ENCODE peak calls at places on chromosomes 12 and 14, in eight cellular contexts. R is cardiac muscle cell, Y is transverse colon, H is heart left ventricle, O is K562, N is SK-N-SH, T is upper lobe of right lung, S is thoracic aorta. V is an unnamed sample.
A peak's percentile ranks its signal among the peaks of the same experiment; 100 is the strongest.

GRCh38 chr12:129332286-129332685 is 479.0 kb downstream of the GLT1D1 start:
- DNase-seq in S (no peak), N (no peak), H (no peak), O (no peak), R (no peak), Y (no peak), T (no peak), V (no peak)

GRCh38 chr14:87457727-87458126 is 535.3 kb downstream of the GALC start:
- DNase-seq in Y (no peak), R (no peak), N (no peak), O (no peak), S (no peak), T (no peak), H (no peak), V (no peak)

GRCh38 chr14:22848391-22849164 is 12.2 kb downstream of the MMP14 start:
- DNase-seq in Y (peak; percentile 56), N (peak; percentile 90), T (peak; percentile 69), O (no peak), R (no peak), S (peak; percentile 60), H (peak; percentile 83), V (no peak)

GRCh38 chr14:91144425-91145145 is 30.7 kb downstream of the DGLUCY start:
- DNase-seq in R (no peak), Y (no peak), O (no peak), T (no peak), H (no peak), S (no peak), N (no peak), V (no peak)

GRCh38 chr14:33932526-33933292 is 18.2 kb downstream of the EGLN3 start:
- DNase-seq in T (no peak), Y (no peak), O (no peak), S (no peak), N (no peak), H (no peak), R (no peak), V (no peak)

GRCh38 chr14:59761851-59762250 is 108.7 kb downstream of the RTN1 start:
- DNase-seq in N (no peak), T (no peak), H (no peak), S (no peak), R (no peak), Y (no peak), O (no peak), V (no peak)

GRCh38 chr12:103877934-103878510 is 37.0 kb upstream of the NT5DC3 start:
- DNase-seq in H (no peak), R (peak; percentile 84), O (peak; percentile 69), S (peak; percentile 29), Y (peak; percentile 63), T (no peak), N (peak; percentile 66), V (no peak)

GRCh38 chr14:77064535-77065178 is 33.4 kb upstream of the CIPC start:
- DNase-seq in T (no peak), H (no peak), N (no peak), Y (no peak), S (no peak), R (no peak), O (no peak), V (no peak)

GRCh38 chr14:75422169-75422568 is 5.7 kb upstream of the JDP2 start:
- DNase-seq in N (no peak), O (no peak), T (no peak), R (no peak), S (no peak), H (no peak), Y (no peak), V (peak; percentile 58)

GRCh38 chr14:91400696-91401095 is 16.9 kb downstream of the CCDC88C start:
- DNase-seq in H (no peak), N (no peak), O (no peak), R (no peak), Y (no peak), S (no peak), T (no peak), V (no peak)

GRCh38 chr12:78181544-78182162 is 351.0 kb downstream of the NAV3 start:
- DNase-seq in Y (peak; percentile 8), O (no peak), S (no peak), T (no peak), H (no peak), N (peak; percentile 1), R (peak; percentile 36), V (no peak)

GRCh38 chr14:96100171-96101064 is 61.3 kb downstream of the C14orf132 start:
- DNase-seq in T (peak; percentile 80), S (no peak), O (peak; percentile 70), N (peak; percentile 81), R (peak; percentile 86), Y (peak; percentile 84), H (no peak), V (peak; percentile 28)

GRCh38 chr14:23071244-23071974 is 14.1 kb upstream of the CDH24 start:
- DNase-seq in R (peak; percentile 93), Y (peak; percentile 85), S (peak; percentile 56), T (peak; percentile 90), O (peak; percentile 80), N (peak; percentile 88), H (peak; percentile 89), V (no peak)

GRCh38 chr12:82708507-82708906 is 21.8 kb downstream of the TMTC2 start:
- DNase-seq in S (no peak), N (peak; percentile 37), R (no peak), Y (peak; percentile 31), T (no peak), O (no peak), H (no peak), V (no peak)

GRCh38 chr12:13941258-13942249 is 39.8 kb downstream of the GRIN2B start:
- DNase-seq in T (no peak), O (peak; percentile 8), Y (peak; percentile 78), N (peak; percentile 12), S (no peak), H (no peak), R (peak; percentile 75), V (peak; percentile 18)

GRCh38 chr12:45377815-45378214 is 161.9 kb downstream of the ANO6 start:
- DNase-seq in H (no peak), S (no peak), R (no peak), O (no peak), Y (no peak), T (no peak), N (no peak), V (no peak)

GRCh38 chr12:70661762-70662161 is 24.5 kb upstream of the PTPRB start:
- DNase-seq in S (no peak), T (no peak), Y (no peak), N (no peak), R (no peak), H (no peak), O (no peak), V (no peak)

GRCh38 chr14:38129705-38130104 is 78.0 kb upstream of the SSTR1 start:
- DNase-seq in S (no peak), Y (no peak), T (no peak), R (no peak), O (no peak), H (no peak), N (no peak), V (no peak)

GRCh38 chr14:96783306-96784224 is 13.6 kb upstream of the VRK1 start:
- DNase-seq in S (no peak), Y (no peak), R (no peak), N (no peak), O (no peak), T (no peak), H (no peak), V (no peak)

GRCh38 chr12:55706840-55707671 is 648 bp downstream of the ITGA7 start:
- DNase-seq in N (no peak), R (peak; percentile 42), S (no peak), T (no peak), O (no peak), Y (no peak), H (peak; percentile 72), V (no peak)
- H3K4me1 ChIP-seq in N (peaks cover 12% of the 10 kb centered on the region), R (peaks cover 58% of the 10 kb centered on the region), S (peaks cover 22% of the 10 kb centered on the region), T (peaks cover 17% of the 10 kb centered on the region), O (peaks cover 6% of the 10 kb centered on the region), Y (peaks cover 18% of the 10 kb centered on the region), H (peaks cover 61% of the 10 kb centered on the region), V (no peaks in the 10 kb centered on the region)

DNA sequence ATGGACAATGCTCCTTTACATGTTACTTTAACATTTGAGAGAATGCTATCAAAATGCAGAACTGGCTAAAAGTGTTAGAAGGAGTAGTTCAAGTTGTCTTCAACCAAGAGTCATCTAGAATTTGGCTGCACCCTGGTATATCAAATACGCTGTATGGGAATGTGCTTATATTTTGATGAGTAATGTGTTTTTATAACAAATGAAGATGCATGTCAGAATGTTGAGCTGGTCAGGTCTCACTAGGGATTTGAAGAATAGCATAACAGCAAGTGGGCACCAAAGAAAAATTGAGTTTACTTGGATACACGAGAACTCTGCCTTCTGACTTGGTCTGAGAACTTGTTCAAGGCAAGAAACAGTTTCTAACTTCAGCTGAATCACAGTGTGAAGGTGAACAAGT is 82.3 kb downstream of the PDE3A start:
- DNase-seq in O (no peak), H (no peak), N (no peak), T (no peak), S (no peak), R (no peak), Y (no peak), V (no peak)
- H3K4me1 ChIP-seq in O (no peaks in the 10 kb centered on the region), H (peaks cover 71% of the 10 kb centered on the region), N (peaks cover 6% of the 10 kb centered on the region), T (peaks cover 8% of the 10 kb centered on the region), S (peaks cover 10% of the 10 kb centered on the region), R (no peaks in the 10 kb centered on the region), Y (no peaks in the 10 kb centered on the region), V (no peaks in the 10 kb centered on the region)

GRCh38 chr12:131386167-131386521 is 324.7 kb upstream of the SFSWAP start:
- DNase-seq in T (no peak), S (no peak), Y (no peak), N (no peak), R (no peak), H (no peak), O (no peak), V (no peak)
- H3K4me1 ChIP-seq in T (no peaks in the 10 kb centered on the region), S (no peaks in the 10 kb centered on the region), Y (no peaks in the 10 kb centered on the region), N (no peaks in the 10 kb centered on the region), R (no peaks in the 10 kb centered on the region), H (no peaks in the 10 kb centered on the region), O (no peaks in the 10 kb centered on the region), V (no peaks in the 10 kb centered on the region)

GRCh38 chr12:2140858-2141519 is 88.2 kb downstream of the CACNA1C start:
- DNase-seq in T (no peak), H (no peak), N (no peak), O (no peak), Y (no peak), R (no peak), S (no peak), V (no peak)

GRCh38 chr12:2147335-2147734 is 94.5 kb downstream of the CACNA1C start:
- DNase-seq in O (no peak), N (no peak), T (no peak), S (no peak), R (no peak), H (no peak), Y (no peak), V (no peak)

GRCh38 chr12:2142068-2142467 is 89.3 kb downstream of the CACNA1C start:
- DNase-seq in O (no peak), N (no peak), T (no peak), R (no peak), S (no peak), Y (no peak), H (no peak), V (no peak)

GRCh38 chr12:2149091-2149490 is 96.3 kb downstream of the CACNA1C start:
- DNase-seq in R (no peak), Y (no peak), O (no peak), N (no peak), T (no peak), H (no peak), S (no peak), V (no peak)

DNA sequence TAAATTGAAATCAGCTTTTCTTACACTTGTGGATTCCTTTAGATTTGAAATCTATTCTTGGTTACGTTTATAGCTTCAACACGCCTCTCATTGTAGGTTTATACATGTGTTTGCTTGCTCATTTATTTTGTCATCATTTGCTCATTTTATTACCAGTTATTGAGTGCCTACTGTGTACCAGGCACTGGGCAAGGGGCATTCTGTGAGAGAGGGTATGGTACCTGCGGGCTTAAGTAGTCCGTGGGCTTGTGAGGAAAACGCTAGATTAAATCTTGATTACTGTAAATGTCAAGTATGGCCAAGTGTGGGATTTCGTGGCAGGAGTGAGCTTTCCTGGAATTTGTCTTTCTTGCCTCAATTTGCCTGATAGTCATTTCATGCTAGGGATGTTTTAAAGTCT is 92.6 kb downstream of the CACNA1C start:
- DNase-seq in N (no peak), R (no peak), S (no peak), Y (no peak), H (no peak), T (no peak), O (no peak), V (no peak)
- H3K4me1 ChIP-seq in N (no peaks in the 10 kb centered on the region), R (peaks cover 18% of the 10 kb centered on the region), S (peaks cover 29% of the 10 kb centered on the region), Y (peaks cover 11% of the 10 kb centered on the region), H (peaks cover 72% of the 10 kb centered on the region), T (no peaks in the 10 kb centered on the region), O (no peaks in the 10 kb centered on the region), V (no peaks in the 10 kb centered on the region)

V was measured in Panc1.